ENCODE peak calls at places on chromosomes 6 and 20, in seven cellular contexts. L is IMR-90, U is breast epithelium, E is BJ, R is lower lobe of right lung, B is GM06990, J is Peyer's patch. T is an unnamed sample.

GRCh38 chr6:152048921-152049320 is 241.4 kb downstream of the ESR1 start:
- DNase-seq in J (no peak), E (no peak), R (no peak), B (no peak), L (no peak), U (no peak), T (no peak)

GRCh38 chr6:12911387-12911960 is 194.9 kb downstream of the PHACTR1 start:
- DNase-seq in B (no peak), E (peak), J (no peak), R (no peak), U (no peak), L (peak), T (no peak)

GRCh38 chr20:35207950-35208611 is 18.4 kb upstream of the MMP24 start:
- DNase-seq in B (no peak), E (no peak), L (peak), J (peak), R (peak), U (peak), T (peak)

GRCh38 chr6:136306466-136306865 is 16.8 kb upstream of the BCLAF1 start:
- DNase-seq in B (no peak), J (no peak), R (no peak), U (no peak), E (no peak), L (no peak), T (no peak)

GRCh38 chr20:2984956-2985661 is 58.3 kb upstream of the GNRH2 start:
- DNase-seq in R (no peak), U (no peak), B (no peak), E (no peak), J (no peak), L (peak), T (no peak)

GRCh38 chr6:57173056-57173885 is 1.1 kb downstream of the BAG2 start:
- DNase-seq in L (peak), B (peak), R (no peak), J (peak), E (no peak), U (no peak), T (no peak)

GRCh38 chr6:44062105-44062770 is 65.0 kb downstream of the MRPL14 start:
- DNase-seq in E (no peak), R (no peak), U (no peak), L (no peak), J (no peak), B (no peak), T (no peak)

GRCh38 chr6:137813308-137813707 is 53.8 kb upstream of the TNFAIP3 start:
- DNase-seq in E (no peak), B (no peak), L (peak), R (no peak), J (no peak), U (peak), T (no peak)

GRCh38 chr20:21503345-21503744 is 10.5 kb downstream of the NKX2-2 start:
- DNase-seq in L (peak), E (no peak), J (no peak), B (no peak), R (no peak), U (no peak), T (no peak)

GRCh38 chr20:58883243-58883691 is 30.8 kb downstream of the GNAS start:
- DNase-seq in L (no peak), R (no peak), E (peak), B (no peak), U (no peak), J (no peak), T (peak)

GRCh38 chr20:19456600-19457390 is 244.4 kb downstream of the SLC24A3 start:
- DNase-seq in R (no peak), J (no peak), L (no peak), U (no peak), E (no peak), B (no peak), T (no peak)

GRCh38 chr6:23728707-23729106 is 397.3 kb upstream of the NRSN1 start:
- DNase-seq in L (no peak), R (no peak), U (no peak), E (no peak), J (no peak), B (no peak), T (no peak)

GRCh38 chr20:44701889-44702288 is 13.3 kb upstream of the CCN5 start:
- DNase-seq in B (no peak), J (no peak), U (no peak), L (no peak), R (no peak), E (no peak), T (no peak)

GRCh38 chr20:32203556-32204484 is 3.7 kb downstream of the PLAGL2 start:
- DNase-seq in R (no peak), L (no peak), U (peak), J (no peak), E (no peak), B (no peak), T (no peak)

GRCh38 chr6:149723771-149724417 is 6.0 kb upstream of the LATS1 start:
- DNase-seq in L (peak), B (no peak), R (no peak), E (no peak), J (peak), U (no peak), T (peak)

GRCh38 chr6:112927641-112928040 is 580.5 kb downstream of the RFPL4B start:
- DNase-seq in U (no peak), R (no peak), E (no peak), B (no peak), J (no peak), L (peak), T (no peak)

GRCh38 chr6:37473364-37474095 is 26.2 kb downstream of the CCDC167 start:
- DNase-seq in R (no peak), B (no peak), L (peak), E (no peak), J (no peak), U (peak), T (peak)

GRCh38 chr6:109483744-109484075 is 691 bp upstream of the ZBTB24 start:
- DNase-seq in B (no peak), L (no peak), J (no peak), E (no peak), R (no peak), U (no peak), T (no peak)

GRCh38 chr20:23068283-23068682 is 17.8 kb downstream of the CD93 start:
- DNase-seq in B (no peak), U (no peak), J (no peak), L (no peak), E (no peak), R (no peak), T (no peak)

GRCh38 chr6:39228111-39228971 is 934 bp downstream of the KCNK5 start:
- DNase-seq in B (no peak), U (no peak), L (no peak), J (no peak), E (no peak), R (no peak), T (no peak)

GRCh38 chr6:33779305-33779704 is 9.6 kb downstream of the LEMD2 start:
- DNase-seq in U (no peak), J (no peak), E (no peak), R (no peak), L (no peak), B (no peak), T (no peak)

GRCh38 chr6:79404677-79405076 is 132.6 kb downstream of the LCA5 start:
- DNase-seq in J (no peak), L (no peak), U (no peak), B (no peak), R (no peak), E (no peak), T (no peak)

GRCh38 chr20:34085544-34086040 is 26.5 kb downstream of the EIF2S2 start:
- DNase-seq in J (no peak), E (no peak), B (no peak), L (no peak), U (no peak), R (no peak), T (no peak)

GRCh38 chr6:141301779-141302178 is 830.9 kb upstream of the GJE1 start:
- DNase-seq in E (no peak), U (no peak), R (no peak), L (no peak), B (no peak), J (no peak), T (no peak)

GRCh38 chr6:152301021-152301805 is 335.9 kb downstream of the SYNE1 start:
- DNase-seq in U (no peak), L (peak), B (no peak), J (no peak), E (no peak), R (no peak), T (peak)

GRCh38 chr6:1987640-1988039 is 257.8 kb downstream of the GMDS start:
- DNase-seq in U (no peak), B (no peak), R (no peak), L (peak), E (no peak), J (no peak), T (peak)

GRCh38 chr20:31710423-31711250 is 12.0 kb downstream of the BCL2L1 start:
- DNase-seq in B (no peak), L (no peak), J (no peak), E (no peak), R (peak), U (peak), T (no peak)

GRCh38 chr6:111210074-111210729 is 122.9 kb downstream of the SLC16A10 start:
- DNase-seq in E (peak), R (no peak), L (peak), U (no peak), B (peak), J (no peak), T (no peak)

GRCh38 chr20:43658068-43658722 is 8.7 kb upstream of the MYBL2 start:
- DNase-seq in U (no peak), E (no peak), R (no peak), L (peak), B (no peak), J (no peak), T (no peak)

GRCh38 chr6:108435391-108435790 is 125.3 kb upstream of the FOXO3 start:
- DNase-seq in J (no peak), B (no peak), U (no peak), E (no peak), L (no peak), R (no peak), T (no peak)

GRCh38 chr6:25642667-25643328 is 9.2 kb upstream of the SCGN start:
- DNase-seq in E (no peak), J (no peak), U (no peak), L (no peak), R (no peak), B (no peak), T (no peak)

GRCh38 chr20:1820137-1821074 is 74.8 kb upstream of the SIRPA start:
- DNase-seq in B (no peak), U (no peak), L (peak), R (peak), E (no peak), J (no peak), T (no peak)

GRCh38 chr6:76230711-76231110 is 158.2 kb upstream of the IMPG1 start:
- DNase-seq in B (no peak), U (no peak), L (no peak), E (no peak), J (no peak), R (no peak), T (no peak)
- TF ChIP-seq CTCF in B (no peak), U (no peak), L (no peak), E (no peak), J (no peak), R (no peak), T (no peak)

DNA sequence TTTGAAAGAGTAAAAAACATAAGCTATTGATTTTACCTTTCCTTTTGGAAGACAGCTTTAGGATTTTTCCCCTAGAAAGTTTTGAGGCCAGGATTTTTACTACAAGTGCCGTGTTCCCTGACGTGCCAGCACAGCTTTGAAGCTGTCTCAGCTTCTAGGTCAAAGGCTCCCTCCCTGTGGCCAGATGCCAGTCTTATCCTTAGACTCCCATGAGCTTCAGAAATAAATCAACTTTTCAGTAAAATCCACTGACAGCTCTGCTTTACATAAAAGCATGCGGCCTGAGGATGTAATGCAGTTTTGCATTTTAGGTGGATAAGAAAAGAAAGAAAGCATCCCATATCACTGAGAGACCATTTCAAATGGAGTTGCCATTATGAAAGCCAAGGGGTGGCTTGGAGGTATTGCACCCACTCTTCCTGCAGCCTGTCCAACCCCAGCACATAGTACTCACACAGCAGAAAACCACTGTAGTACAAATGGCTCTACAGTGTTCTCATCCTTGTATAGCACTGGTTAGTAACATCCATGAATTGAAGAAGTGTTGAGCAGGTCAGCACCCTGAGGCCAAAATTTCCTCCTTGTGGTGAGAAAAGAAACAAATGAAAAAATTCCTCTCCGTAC is 15.2 kb upstream of the ATXN1 start:
- DNase-seq in U (no peak), L (no peak), E (no peak), J (no peak), B (no peak), R (no peak), T (no peak)
- TF ChIP-seq CTCF in U (peak), L (no peak), E (peak), J (no peak), B (no peak), R (no peak), T (no peak)

DNA sequence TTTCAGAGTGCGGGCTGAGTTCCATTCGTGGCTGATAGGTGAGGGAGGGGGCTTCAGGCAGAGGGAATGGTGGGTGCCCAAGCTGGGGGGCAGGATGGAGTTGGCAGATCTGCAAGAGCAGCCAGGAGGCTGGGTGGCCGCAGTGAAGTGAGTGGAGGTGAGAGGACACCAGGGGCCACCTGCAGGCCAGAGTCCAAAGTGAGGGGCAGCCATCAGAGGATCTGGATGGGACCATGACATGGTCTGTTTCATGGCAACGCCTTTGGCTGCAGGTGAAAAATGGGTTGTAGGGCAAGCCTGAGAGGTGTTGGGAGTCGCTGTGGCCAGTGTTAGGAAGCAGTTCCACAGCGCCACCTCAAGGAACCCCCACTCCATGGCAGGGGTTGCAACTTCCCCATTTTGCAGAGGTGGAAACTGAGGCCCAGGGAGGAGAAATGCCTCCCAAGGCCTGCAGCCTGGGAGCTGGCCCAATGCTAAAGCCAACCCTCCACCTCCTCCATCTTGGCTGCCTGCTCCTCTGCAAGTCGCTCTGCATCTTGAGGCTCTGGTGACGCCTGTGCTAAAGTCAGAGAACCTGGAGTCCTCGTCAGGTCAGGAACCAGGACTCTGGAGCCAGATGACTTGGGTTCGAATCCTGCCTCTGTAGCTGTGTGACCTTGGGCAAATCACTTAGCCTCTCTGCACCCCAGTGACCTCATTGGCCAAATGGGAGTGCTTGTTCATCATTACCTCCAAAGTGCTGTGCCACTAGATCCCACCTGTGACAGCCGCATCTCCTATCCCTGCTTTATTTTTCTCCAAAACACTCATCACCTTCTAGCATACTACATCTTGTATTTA is 153.8 kb downstream of the CEBPB start:
- DNase-seq in U (no peak), R (no peak), J (no peak), E (no peak), B (no peak), L (no peak), T (no peak)
- TF ChIP-seq CTCF in U (no peak), R (peak), J (no peak), E (no peak), B (peak), L (peak), T (no peak)

GRCh38 chr6:127554435-127555006 is 22.5 kb upstream of the C6orf58 start:
- DNase-seq in L (peak), E (no peak), U (no peak), R (no peak), B (no peak), J (no peak), T (no peak)
- TF ChIP-seq CTCF in L (peak), E (peak), U (no peak), R (peak), B (peak), J (no peak), T (peak)

GRCh38 chr6:162706236-162706635 is 21.3 kb downstream of the PRKN start:
- DNase-seq in R (peak), L (no peak), J (no peak), E (no peak), B (no peak), U (peak), T (no peak)
- TF ChIP-seq CTCF in R (no peak), L (no peak), J (no peak), E (no peak), B (no peak), U (no peak), T (no peak)